ENCODE peak calls at places on chromosomes 2 and 18, in seven cellular contexts. S is astrocyte, H is hepatocyte, D is neural progenitor cell, L is fibroblast of lung, M is PC-9, B is GM23338. Z is an unnamed sample.
A peak's percentile ranks its signal among the peaks of the same experiment; 100 is the strongest.

GRCh38 chr2:238238766-238239551 is 879 bp downstream of the HES6 start:
- DNase-seq in M (no peak), H (peak; percentile 41), D (peak; percentile 49), L (no peak), B (peak; percentile 56), S (no peak), Z (peak; percentile 31)

GRCh38 chr2:18435425-18436037 is 124.9 kb downstream of the RDH14 start:
- DNase-seq in M (peak; percentile 25), S (peak; percentile 41), B (peak; percentile 72), H (peak; percentile 79), L (peak; percentile 82), D (peak; percentile 62), Z (peak; percentile 70)

GRCh38 chr2:197179744-197180498 is 130.7 kb downstream of the ANKRD44 start:
- DNase-seq in H (no peak), D (no peak), B (no peak), M (no peak), S (peak; percentile 95), L (peak; percentile 80), Z (peak; percentile 77)

GRCh38 chr18:59303656-59304055 is 14.8 kb downstream of the CPLX4 start:
- DNase-seq in B (no peak), L (no peak), D (no peak), M (no peak), S (no peak), H (no peak), Z (no peak)

GRCh38 chr18:3869848-3870247 is 419.9 kb downstream of the TGIF1 start:
- DNase-seq in L (peak; percentile 86), S (peak; percentile 35), D (peak; percentile 62), M (no peak), B (peak; percentile 74), H (peak; percentile 54), Z (peak; percentile 76)

GRCh38 chr2:71742953-71743601 is 289.7 kb downstream of the DYSF start:
- DNase-seq in H (peak; percentile 82), L (peak; percentile 88), M (peak; percentile 58), S (peak; percentile 96), B (no peak), D (no peak), Z (peak; percentile 96)

GRCh38 chr18:79354350-79354749 is 41.4 kb upstream of the NFATC1 start:
- DNase-seq in D (no peak), H (no peak), L (peak; percentile 18), M (no peak), S (no peak), B (no peak), Z (no peak)

GRCh38 chr2:74639550-74639949 is 8.6 kb downstream of the M1AP start:
- DNase-seq in B (no peak), H (no peak), M (no peak), S (no peak), L (no peak), D (no peak), Z (no peak)

GRCh38 chr2:135245055-135245454 is 193.0 kb downstream of the RAB3GAP1 start:
- DNase-seq in L (peak; percentile 36), M (peak; percentile 33), B (peak; percentile 9), S (peak; percentile 53), H (no peak), D (no peak), Z (no peak)

GRCh38 chr2:71925268-71926097 is 222.2 kb downstream of the CYP26B1 start:
- DNase-seq in B (no peak), L (no peak), M (peak; percentile 51), D (no peak), H (peak; percentile 47), S (no peak), Z (peak; percentile 53)

GRCh38 chr2:227509824-227510619 is 38.1 kb downstream of the AGFG1 start:
- DNase-seq in L (peak; percentile 39), B (peak; percentile 32), D (no peak), S (peak; percentile 36), M (peak; percentile 41), H (no peak), Z (peak; percentile 57)

GRCh38 chr2:227508001-227508400 is 36.0 kb downstream of the AGFG1 start:
- DNase-seq in B (peak; percentile 27), M (no peak), H (no peak), D (peak; percentile 19), S (no peak), L (no peak), Z (no peak)

GRCh38 chr2:227510620-227510958 is 38.6 kb downstream of the AGFG1 start:
- DNase-seq in M (no peak), S (no peak), L (no peak), H (no peak), D (no peak), B (no peak), Z (no peak)

GRCh38 chr2:227511239-227511930 is 39.4 kb downstream of the AGFG1 start:
- DNase-seq in D (no peak), S (no peak), M (no peak), L (no peak), B (no peak), H (no peak), Z (no peak)

GRCh38 chr2:227509086-227509485 is 37.1 kb downstream of the AGFG1 start:
- DNase-seq in L (no peak), M (no peak), S (no peak), D (no peak), H (no peak), B (no peak), Z (no peak)
- H4K20me1 ChIP-seq in L (peaks cover 7% of the 10 kb centered on the region), M (peaks cover 36% of the 10 kb centered on the region), S (peaks cover 96% of the 10 kb centered on the region), D (peaks cover 98% of the 10 kb centered on the region), H (peaks cover 90% of the 10 kb centered on the region), B (peaks cover 70% of the 10 kb centered on the region), Z (peaks cover 65% of the 10 kb centered on the region)

GRCh38 chr2:240567872-240568677 is at the start of gene RNPEPL1:
- DNase-seq in D (peak; percentile 76), S (no peak), M (peak; percentile 62), H (peak; percentile 83), B (peak; percentile 60), L (peak; percentile 20), Z (peak; percentile 71)

GRCh38 chr2:240569998-240570530 is 1.8 kb downstream of the RNPEPL1 start:
- DNase-seq in M (peak; percentile 74), L (no peak), D (no peak), S (no peak), H (no peak), B (no peak), Z (no peak)

GRCh38 chr2:240567137-240567871 is 980 bp upstream of the RNPEPL1 start:
- DNase-seq in M (no peak), S (no peak), H (no peak), B (no peak), L (no peak), D (no peak), Z (peak; percentile 59)

GRCh38 chr2:240569523-240569997 is 1.3 kb downstream of the RNPEPL1 start:
- DNase-seq in L (no peak), B (no peak), S (no peak), H (no peak), D (no peak), M (no peak), Z (no peak)

DNA sequence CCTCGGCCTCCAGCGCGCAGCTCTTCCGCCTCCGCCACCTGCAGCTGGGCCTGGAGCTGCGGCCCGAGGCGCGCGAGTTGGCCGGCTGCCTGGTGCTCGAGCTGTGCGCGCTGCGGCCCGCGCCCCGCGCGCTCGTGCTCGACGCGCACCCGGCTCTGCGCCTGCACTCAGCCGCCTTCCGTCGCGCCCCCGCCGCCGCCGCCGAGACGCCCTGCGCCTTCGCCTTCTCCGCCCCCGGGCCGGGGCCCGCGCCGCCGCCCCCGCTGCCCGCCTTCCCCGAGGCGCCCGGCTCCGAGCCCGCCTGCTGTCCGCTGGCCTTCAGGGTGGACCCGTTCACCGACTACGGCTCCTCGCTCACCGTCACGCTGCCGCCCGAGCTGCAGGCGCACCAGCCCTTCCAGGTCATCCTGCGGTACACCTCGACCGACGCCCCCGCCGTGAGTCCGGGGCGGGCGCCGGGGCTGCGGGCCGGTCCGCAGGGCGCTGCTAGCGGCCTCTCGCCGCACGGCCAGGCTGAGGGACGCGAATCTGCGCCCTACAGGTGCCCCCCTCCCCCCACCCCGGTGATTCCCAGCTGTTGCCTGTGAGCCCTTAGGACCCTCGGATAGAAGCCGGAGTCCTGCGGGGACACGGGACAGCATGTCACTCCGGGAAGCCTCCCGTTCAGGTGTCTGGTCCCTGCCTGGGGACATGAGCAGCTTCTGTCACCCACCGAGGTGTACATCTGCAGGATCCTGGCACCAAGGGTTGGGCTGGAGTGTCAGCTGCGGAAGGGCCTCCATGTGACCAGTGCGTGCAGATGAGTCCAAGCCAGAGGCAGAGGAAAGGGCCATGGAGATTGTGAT is 616 bp downstream of the RNPEPL1 start:
- DNase-seq in D (peak; percentile 72), H (peak; percentile 85), L (peak; percentile 65), M (peak; percentile 76), B (peak; percentile 53), S (peak; percentile 43), Z (peak; percentile 75)
- TF ChIP-seq EZH2 in D (peak; percentile 75), H (no peak), L (no peak), M (no peak), B (no peak), S (no peak), Z (no peak)

GRCh38 chr2:166888180-166888579 is at the start of gene XIRP2:
- DNase-seq in M (no peak), L (no peak), B (no peak), S (no peak), D (no peak), H (no peak), Z (no peak)

GRCh38 chr2:166881177-166881576 is 7.1 kb upstream of the XIRP2 start:
- DNase-seq in S (peak; percentile 12), L (peak; percentile 42), M (no peak), H (no peak), D (no peak), B (no peak), Z (no peak)

DNA sequence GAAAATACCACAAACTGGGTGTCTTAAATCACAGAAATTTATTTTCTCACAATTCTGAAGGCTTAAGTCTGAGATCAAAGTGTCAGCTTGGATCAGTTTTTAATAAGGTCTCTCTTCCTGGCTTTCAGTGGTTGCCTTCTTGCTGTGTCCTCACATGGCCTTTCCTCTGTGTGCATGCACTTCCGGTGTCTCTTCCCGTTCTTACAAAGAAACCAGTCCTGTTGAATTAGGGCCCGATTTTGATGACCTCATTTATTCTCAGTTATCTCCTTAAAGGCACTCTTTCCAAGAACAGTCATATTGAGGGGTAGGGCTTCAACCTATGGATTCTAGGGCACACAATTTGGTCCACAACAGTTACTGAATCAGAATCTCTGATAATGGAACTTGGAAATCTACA is 5.4 kb upstream of the XIRP2 start:
- DNase-seq in D (no peak), M (no peak), L (no peak), B (no peak), S (no peak), H (no peak), Z (no peak)
- H4K20me1 ChIP-seq in D (no peaks in the 10 kb centered on the region), M (no peaks in the 10 kb centered on the region), L (no peaks in the 10 kb centered on the region), B (no peaks in the 10 kb centered on the region), S (no peaks in the 10 kb centered on the region), H (no peaks in the 10 kb centered on the region), Z (no peaks in the 10 kb centered on the region)

DNA sequence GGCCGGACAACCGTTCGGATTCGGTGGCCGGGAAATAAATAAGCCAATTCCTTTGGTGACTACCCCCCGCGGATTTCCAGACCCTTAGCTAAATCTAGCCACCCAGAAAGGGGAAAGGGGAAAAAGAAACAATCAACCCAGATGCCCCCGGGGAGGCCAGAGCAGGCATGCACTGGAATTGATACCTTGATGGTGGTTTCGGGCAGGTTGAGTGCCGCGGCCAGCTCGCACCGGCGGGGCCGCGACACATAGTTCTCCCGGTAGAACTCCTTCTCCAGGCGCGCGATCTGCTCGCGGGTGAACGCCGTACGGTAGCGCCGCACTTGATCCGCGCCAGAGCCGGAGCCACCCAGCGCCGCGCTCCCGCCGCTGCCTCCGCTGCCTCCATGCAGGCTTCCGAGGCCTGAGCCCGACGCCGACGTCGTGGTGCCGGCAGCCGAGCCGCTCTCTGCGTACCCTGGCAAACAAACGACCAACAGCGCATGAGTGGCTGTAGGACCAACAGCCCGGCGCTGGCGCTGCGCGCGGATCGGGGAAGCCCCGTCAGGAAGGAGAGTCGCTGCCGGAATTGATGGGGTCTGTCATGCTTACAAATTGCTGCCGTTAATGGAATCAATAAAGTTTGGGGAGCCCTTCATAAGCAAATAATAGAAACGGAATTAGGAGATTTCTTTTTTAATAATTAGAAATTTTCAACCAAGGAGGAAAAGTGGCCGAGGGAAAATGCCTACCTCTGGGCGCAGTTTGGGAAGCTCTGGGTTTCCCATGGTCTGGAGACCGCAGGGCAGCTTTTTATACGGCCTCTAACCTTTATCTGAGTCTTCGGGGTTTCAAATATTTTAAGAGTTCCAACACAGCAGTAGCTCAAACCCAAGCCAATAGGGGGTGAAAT is 1.5 kb downstream of the EVX2 start:
- DNase-seq in M (no peak), H (no peak), L (no peak), B (peak; percentile 54), S (no peak), D (peak; percentile 82), Z (no peak)
- TF ChIP-seq EZH2 in M (no peak), H (peak; percentile 99), L (peak; percentile 83), B (peak; percentile 92), S (peak; percentile 97), D (peak; percentile 98), Z (peak; percentile 90)